ENCODE peak calls at places on chromosomes 7 and 10, in seven cellular contexts. One of them, this sample, is unnamed.
A peak's percentile ranks its signal among the peaks of the same experiment; 100 is the strongest.

GRCh38 chr7:84271550-84271949 is 77.0 kb upstream of the SEMA3A start:
- DNase-seq in activated CD4-positive, CD25-positive, alpha-beta regulatory T cell: no peak
- DNase-seq in activated naive CD4-positive, alpha-beta T cell: no peak
- DNase-seq in natural killer cell treated with Interleukin-12 subunit alpha and Interleukin-12 subunit beta and Interleukin-15 and Interleukin-18, amount 100 ng/mL, for 72 hours: no peak
- DNase-seq in stimulated activated CD4-positive, alpha-beta T cell treated with anti-CD3 and anti-CD28 coated beads, Interleukin-1b, Interleukin-23, amount 100 ng/mL, for 1 hour: no peak
- DNase-seq in RPMI7951: no peak
- DNase-seq in HepG2: no peak
- DNase-seq in this sample: no peak

GRCh38 chr10:132912685-132913558 is 29.4 kb downstream of the CFAP46 start:
- DNase-seq in activated CD4-positive, CD25-positive, alpha-beta regulatory T cell: no peak
- DNase-seq in activated naive CD4-positive, alpha-beta T cell: no peak
- DNase-seq in natural killer cell treated with Interleukin-12 subunit alpha and Interleukin-12 subunit beta and Interleukin-15 and Interleukin-18, amount 100 ng/mL, for 72 hours: no peak
- DNase-seq in stimulated activated CD4-positive, alpha-beta T cell treated with anti-CD3 and anti-CD28 coated beads, Interleukin-1b, Interleukin-23, amount 100 ng/mL, for 1 hour: no peak
- DNase-seq in RPMI7951: no peak
- DNase-seq in HepG2: no peak
- DNase-seq in this sample: no peak

GRCh38 chr10:44682516-44682915 is 228.6 kb upstream of the TMEM72 start:
- DNase-seq in activated CD4-positive, CD25-positive, alpha-beta regulatory T cell: no peak
- DNase-seq in activated naive CD4-positive, alpha-beta T cell: no peak
- DNase-seq in natural killer cell treated with Interleukin-12 subunit alpha and Interleukin-12 subunit beta and Interleukin-15 and Interleukin-18, amount 100 ng/mL, for 72 hours: no peak
- DNase-seq in stimulated activated CD4-positive, alpha-beta T cell treated with anti-CD3 and anti-CD28 coated beads, Interleukin-1b, Interleukin-23, amount 100 ng/mL, for 1 hour: no peak
- DNase-seq in RPMI7951: peak; percentile 18
- DNase-seq in HepG2: no peak
- DNase-seq in this sample: no peak

GRCh38 chr10:5147255-5147980 is 37.5 kb downstream of the AKR1C8 start:
- DNase-seq in activated CD4-positive, CD25-positive, alpha-beta regulatory T cell: no peak
- DNase-seq in activated naive CD4-positive, alpha-beta T cell: no peak
- DNase-seq in natural killer cell treated with Interleukin-12 subunit alpha and Interleukin-12 subunit beta and Interleukin-15 and Interleukin-18, amount 100 ng/mL, for 72 hours: no peak
- DNase-seq in stimulated activated CD4-positive, alpha-beta T cell treated with anti-CD3 and anti-CD28 coated beads, Interleukin-1b, Interleukin-23, amount 100 ng/mL, for 1 hour: no peak
- DNase-seq in RPMI7951: no peak
- DNase-seq in HepG2: peak; percentile 99
- DNase-seq in this sample: no peak

GRCh38 chr10:77602231-77602912 is 35.2 kb downstream of the KCNMA1 start:
- DNase-seq in activated CD4-positive, CD25-positive, alpha-beta regulatory T cell: no peak
- DNase-seq in activated naive CD4-positive, alpha-beta T cell: no peak
- DNase-seq in natural killer cell treated with Interleukin-12 subunit alpha and Interleukin-12 subunit beta and Interleukin-15 and Interleukin-18, amount 100 ng/mL, for 72 hours: peak; percentile 6
- DNase-seq in stimulated activated CD4-positive, alpha-beta T cell treated with anti-CD3 and anti-CD28 coated beads, Interleukin-1b, Interleukin-23, amount 100 ng/mL, for 1 hour: no peak
- DNase-seq in RPMI7951: no peak
- DNase-seq in HepG2: no peak
- DNase-seq in this sample: no peak

GRCh38 chr7:28986028-28986427 is 27.9 kb upstream of the TRIL start:
- DNase-seq in activated CD4-positive, CD25-positive, alpha-beta regulatory T cell: no peak
- DNase-seq in activated naive CD4-positive, alpha-beta T cell: no peak
- DNase-seq in natural killer cell treated with Interleukin-12 subunit alpha and Interleukin-12 subunit beta and Interleukin-15 and Interleukin-18, amount 100 ng/mL, for 72 hours: no peak
- DNase-seq in stimulated activated CD4-positive, alpha-beta T cell treated with anti-CD3 and anti-CD28 coated beads, Interleukin-1b, Interleukin-23, amount 100 ng/mL, for 1 hour: no peak
- DNase-seq in RPMI7951: no peak
- DNase-seq in HepG2: no peak
- DNase-seq in this sample: no peak

GRCh38 chr7:114653391-114654088 is 238.9 kb downstream of the FOXP2 start:
- DNase-seq in activated CD4-positive, CD25-positive, alpha-beta regulatory T cell: no peak
- DNase-seq in activated naive CD4-positive, alpha-beta T cell: no peak
- DNase-seq in natural killer cell treated with Interleukin-12 subunit alpha and Interleukin-12 subunit beta and Interleukin-15 and Interleukin-18, amount 100 ng/mL, for 72 hours: no peak
- DNase-seq in stimulated activated CD4-positive, alpha-beta T cell treated with anti-CD3 and anti-CD28 coated beads, Interleukin-1b, Interleukin-23, amount 100 ng/mL, for 1 hour: no peak
- DNase-seq in RPMI7951: no peak
- DNase-seq in HepG2: no peak
- DNase-seq in this sample: no peak

GRCh38 chr7:128713794-128714193 is 25.4 kb upstream of the CALU start:
- DNase-seq in activated CD4-positive, CD25-positive, alpha-beta regulatory T cell: no peak
- DNase-seq in activated naive CD4-positive, alpha-beta T cell: no peak
- DNase-seq in natural killer cell treated with Interleukin-12 subunit alpha and Interleukin-12 subunit beta and Interleukin-15 and Interleukin-18, amount 100 ng/mL, for 72 hours: no peak
- DNase-seq in stimulated activated CD4-positive, alpha-beta T cell treated with anti-CD3 and anti-CD28 coated beads, Interleukin-1b, Interleukin-23, amount 100 ng/mL, for 1 hour: no peak
- DNase-seq in RPMI7951: peak; percentile 13
- DNase-seq in HepG2: no peak
- DNase-seq in this sample: no peak

GRCh38 chr7:16740623-16740953 is 13.0 kb upstream of the TSPAN13 start:
- DNase-seq in activated CD4-positive, CD25-positive, alpha-beta regulatory T cell: no peak
- DNase-seq in activated naive CD4-positive, alpha-beta T cell: no peak
- DNase-seq in natural killer cell treated with Interleukin-12 subunit alpha and Interleukin-12 subunit beta and Interleukin-15 and Interleukin-18, amount 100 ng/mL, for 72 hours: no peak
- DNase-seq in stimulated activated CD4-positive, alpha-beta T cell treated with anti-CD3 and anti-CD28 coated beads, Interleukin-1b, Interleukin-23, amount 100 ng/mL, for 1 hour: no peak
- DNase-seq in RPMI7951: no peak
- DNase-seq in HepG2: no peak
- DNase-seq in this sample: no peak

GRCh38 chr10:15084502-15084922 is 4.1 kb downstream of the ACBD7 start:
- DNase-seq in activated CD4-positive, CD25-positive, alpha-beta regulatory T cell: no peak
- DNase-seq in activated naive CD4-positive, alpha-beta T cell: no peak
- DNase-seq in natural killer cell treated with Interleukin-12 subunit alpha and Interleukin-12 subunit beta and Interleukin-15 and Interleukin-18, amount 100 ng/mL, for 72 hours: no peak
- DNase-seq in stimulated activated CD4-positive, alpha-beta T cell treated with anti-CD3 and anti-CD28 coated beads, Interleukin-1b, Interleukin-23, amount 100 ng/mL, for 1 hour: no peak
- DNase-seq in RPMI7951: peak; percentile 94
- DNase-seq in HepG2: peak; percentile 98
- DNase-seq in this sample: no peak

GRCh38 chr7:34207810-34208209 is 302.5 kb downstream of the BMPER start:
- DNase-seq in activated CD4-positive, CD25-positive, alpha-beta regulatory T cell: no peak
- DNase-seq in activated naive CD4-positive, alpha-beta T cell: no peak
- DNase-seq in natural killer cell treated with Interleukin-12 subunit alpha and Interleukin-12 subunit beta and Interleukin-15 and Interleukin-18, amount 100 ng/mL, for 72 hours: no peak
- DNase-seq in stimulated activated CD4-positive, alpha-beta T cell treated with anti-CD3 and anti-CD28 coated beads, Interleukin-1b, Interleukin-23, amount 100 ng/mL, for 1 hour: no peak
- DNase-seq in RPMI7951: no peak
- DNase-seq in HepG2: no peak
- DNase-seq in this sample: no peak